ENCODE peak calls at places on chromosomes 12 and 14, in four cellular contexts. One of them, this sample, is unnamed.

GRCh38 chr14:75059642-75060041 is 4.2 kb downstream of the ACYP1 start:
- DNase-seq in NB4: no peak
- DNase-seq in breast epithelium: no peak
- DNase-seq in right lobe of liver: no peak
- DNase-seq in this sample: no peak

GRCh38 chr12:14913381-14913781 is 25.0 kb downstream of the ERP27 start:
- DNase-seq in NB4: no peak
- DNase-seq in breast epithelium: peak
- DNase-seq in right lobe of liver: no peak
- DNase-seq in this sample: peak

GRCh38 chr12:132827763-132828703 is 636 bp downstream of the GOLGA3 start:
- DNase-seq in NB4: peak
- DNase-seq in breast epithelium: peak
- DNase-seq in right lobe of liver: peak
- DNase-seq in this sample: no peak

GRCh38 chr12:104680070-104680469 is 223.3 kb downstream of the CHST11 start:
- DNase-seq in NB4: peak
- DNase-seq in breast epithelium: no peak
- DNase-seq in right lobe of liver: no peak
- DNase-seq in this sample: no peak

GRCh38 chr14:85248881-85249635 is 280.9 kb upstream of the FLRT2 start:
- DNase-seq in NB4: no peak
- DNase-seq in breast epithelium: no peak
- DNase-seq in right lobe of liver: no peak
- DNase-seq in this sample: no peak

GRCh38 chr12:66695130-66695529 is 16.3 kb upstream of the GRIP1 start:
- DNase-seq in NB4: no peak
- DNase-seq in breast epithelium: no peak
- DNase-seq in right lobe of liver: no peak
- DNase-seq in this sample: no peak

GRCh38 chr12:94140556-94140955 is 7.8 kb upstream of the PLXNC1 start:
- DNase-seq in NB4: peak
- DNase-seq in breast epithelium: no peak
- DNase-seq in right lobe of liver: no peak
- DNase-seq in this sample: no peak

GRCh38 chr14:31024577-31025334 is 693 bp upstream of the AP4S1 start:
- DNase-seq in NB4: no peak
- DNase-seq in breast epithelium: no peak
- DNase-seq in right lobe of liver: no peak
- DNase-seq in this sample: no peak

GRCh38 chr14:94132285-94132887 is 3.0 kb upstream of the IFI27L2 start:
- DNase-seq in NB4: peak
- DNase-seq in breast epithelium: no peak
- DNase-seq in right lobe of liver: no peak
- DNase-seq in this sample: no peak

GRCh38 chr14:61531741-61532505 is 163.4 kb upstream of the HIF1A start:
- DNase-seq in NB4: no peak
- DNase-seq in breast epithelium: no peak
- DNase-seq in right lobe of liver: peak
- DNase-seq in this sample: no peak

GRCh38 chr12:22543246-22544037 is 900 bp downstream of the C2CD5 start:
- DNase-seq in NB4: peak
- DNase-seq in breast epithelium: peak
- DNase-seq in right lobe of liver: peak
- DNase-seq in this sample: peak

GRCh38 chr14:58149196-58149595 is 2.8 kb downstream of the ARMH4 start:
- DNase-seq in NB4: no peak
- DNase-seq in breast epithelium: no peak
- DNase-seq in right lobe of liver: no peak
- DNase-seq in this sample: no peak

GRCh38 chr14:51210594-51210993 is 29.5 kb upstream of the TMX1 start:
- DNase-seq in NB4: no peak
- DNase-seq in breast epithelium: no peak
- DNase-seq in right lobe of liver: no peak
- DNase-seq in this sample: no peak

GRCh38 chr12:122942609-122943008 is 23.7 kb downstream of the ABCB9 start:
- DNase-seq in NB4: no peak
- DNase-seq in breast epithelium: no peak
- DNase-seq in right lobe of liver: no peak
- DNase-seq in this sample: no peak

GRCh38 chr12:122423258-122424165 is 1.0 kb upstream of the CLIP1 start:
- DNase-seq in NB4: peak
- DNase-seq in breast epithelium: no peak
- DNase-seq in right lobe of liver: peak
- DNase-seq in this sample: no peak

GRCh38 chr14:23579311-23579630 is 681 bp upstream of the JPH4 start:
- DNase-seq in NB4: no peak
- DNase-seq in breast epithelium: no peak
- DNase-seq in right lobe of liver: no peak
- DNase-seq in this sample: no peak

GRCh38 chr14:23575086-23575485 is 3.5 kb downstream of the JPH4 start:
- DNase-seq in NB4: no peak
- DNase-seq in breast epithelium: no peak
- DNase-seq in right lobe of liver: no peak
- DNase-seq in this sample: no peak

GRCh38 chr14:23577710-23578392 is 739 bp downstream of the JPH4 start:
- DNase-seq in NB4: no peak
- DNase-seq in breast epithelium: no peak
- DNase-seq in right lobe of liver: no peak
- DNase-seq in this sample: no peak

GRCh38 chr14:23578560-23579310 is at the start of gene JPH4:
- DNase-seq in NB4: no peak
- DNase-seq in breast epithelium: no peak
- DNase-seq in right lobe of liver: no peak
- DNase-seq in this sample: peak

GRCh38 chr14:23577004-23577681 is 1.4 kb downstream of the JPH4 start:
- DNase-seq in NB4: no peak
- DNase-seq in breast epithelium: no peak
- DNase-seq in right lobe of liver: no peak
- DNase-seq in this sample: peak
- H3K4me3 ChIP-seq in NB4: no peak
- H3K4me3 ChIP-seq in breast epithelium: peak
- H3K4me3 ChIP-seq in right lobe of liver: no peak
- H3K4me3 ChIP-seq in this sample: peak

GRCh38 chr14:100709252-100709955 is 17.3 kb upstream of the DLK1 start:
- DNase-seq in NB4: no peak
- DNase-seq in breast epithelium: peak
- DNase-seq in right lobe of liver: no peak
- DNase-seq in this sample: peak
- TF ChIP-seq POLR2A in NB4: no peak
- TF ChIP-seq POLR2A in breast epithelium: no peak
- TF ChIP-seq POLR2A in right lobe of liver: no peak
- TF ChIP-seq POLR2A in this sample: no peak

GRCh38 chr14:88551094-88551870 is 3.5 kb downstream of the PTPN21 start:
- DNase-seq in NB4: no peak
- DNase-seq in breast epithelium: peak
- DNase-seq in right lobe of liver: peak
- DNase-seq in this sample: peak
- H3K4me3 ChIP-seq in NB4: no peak
- H3K4me3 ChIP-seq in breast epithelium: peak
- H3K4me3 ChIP-seq in right lobe of liver: peak
- H3K4me3 ChIP-seq in this sample: peak

GRCh38 chr14:91987192-91987591 is 39.7 kb upstream of the FBLN5 start:
- DNase-seq in NB4: no peak
- DNase-seq in breast epithelium: no peak
- DNase-seq in right lobe of liver: no peak
- DNase-seq in this sample: no peak

GRCh38 chr14:91980157-91980556 is 32.7 kb upstream of the FBLN5 start:
- DNase-seq in NB4: peak
- DNase-seq in breast epithelium: no peak
- DNase-seq in right lobe of liver: no peak
- DNase-seq in this sample: no peak

GRCh38 chr14:91983571-91983970 is 36.1 kb upstream of the FBLN5 start:
- DNase-seq in NB4: no peak
- DNase-seq in breast epithelium: no peak
- DNase-seq in right lobe of liver: no peak
- DNase-seq in this sample: no peak

GRCh38 chr14:91985521-91986255 is 38.2 kb upstream of the FBLN5 start:
- DNase-seq in NB4: peak
- DNase-seq in breast epithelium: no peak
- DNase-seq in right lobe of liver: no peak
- DNase-seq in this sample: no peak

GRCh38 chr14:91985008-91985407 is 37.5 kb upstream of the FBLN5 start:
- DNase-seq in NB4: no peak
- DNase-seq in breast epithelium: no peak
- DNase-seq in right lobe of liver: no peak
- DNase-seq in this sample: no peak
- TF ChIP-seq POLR2A in NB4: no peak
- TF ChIP-seq POLR2A in breast epithelium: no peak
- TF ChIP-seq POLR2A in right lobe of liver: no peak
- TF ChIP-seq POLR2A in this sample: no peak

GRCh38 chr12:40224439-40225291 is at the start of gene LRRK2:
- DNase-seq in NB4: peak
- DNase-seq in breast epithelium: peak
- DNase-seq in right lobe of liver: peak
- DNase-seq in this sample: peak

GRCh38 chr12:40226652-40227051 is 1.9 kb downstream of the LRRK2 start:
- DNase-seq in NB4: peak
- DNase-seq in breast epithelium: no peak
- DNase-seq in right lobe of liver: no peak
- DNase-seq in this sample: peak

GRCh38 chr12:40227447-40227846 is 2.6 kb downstream of the LRRK2 start:
- DNase-seq in NB4: no peak
- DNase-seq in breast epithelium: no peak
- DNase-seq in right lobe of liver: no peak
- DNase-seq in this sample: no peak

GRCh38 chr12:40225337-40225983 is 663 bp downstream of the LRRK2 start:
- DNase-seq in NB4: no peak
- DNase-seq in breast epithelium: no peak
- DNase-seq in right lobe of liver: no peak
- DNase-seq in this sample: no peak

DNA sequence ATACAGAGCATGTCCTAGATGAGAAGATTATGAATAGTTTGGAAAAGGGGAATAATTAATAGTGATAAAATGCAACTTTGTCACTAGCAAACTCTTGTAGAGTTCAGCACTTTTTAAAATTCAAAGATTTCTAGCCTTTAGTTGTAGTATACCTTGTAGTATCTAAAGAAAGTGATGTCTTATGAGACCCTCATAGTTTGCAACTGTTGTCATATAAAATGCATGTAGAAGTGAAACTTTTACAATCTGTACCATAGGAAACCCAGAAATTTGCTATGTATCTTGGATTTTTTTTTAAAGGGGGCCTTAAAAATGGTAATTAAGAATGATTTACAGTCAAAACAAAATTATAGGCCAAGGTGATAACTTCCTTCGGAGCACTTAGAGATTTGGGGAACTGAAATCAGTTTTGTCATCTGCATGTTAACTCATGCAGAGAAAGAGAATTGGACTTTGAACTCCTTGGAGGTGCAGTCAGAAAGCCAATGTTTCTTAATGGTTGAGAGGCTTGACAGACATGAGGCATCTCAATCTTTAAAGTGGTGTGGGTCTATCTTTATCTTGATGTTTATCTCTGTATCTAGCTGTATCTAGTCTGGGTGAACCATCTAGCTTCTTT is 1.3 kb downstream of the LRRK2 start:
- DNase-seq in NB4: peak
- DNase-seq in breast epithelium: no peak
- DNase-seq in right lobe of liver: no peak
- DNase-seq in this sample: no peak
- H3K4me3 ChIP-seq in NB4: peak
- H3K4me3 ChIP-seq in breast epithelium: peak
- H3K4me3 ChIP-seq in right lobe of liver: no peak
- H3K4me3 ChIP-seq in this sample: peak